ENCODE peak calls at places on chromosomes 2 and 18, in ten cellular contexts. X is choroid plexus epithelial cell, U is GM12865, P is uterus, N is mucosa of descending colon, Q is A549, D is breast epithelium, T is fibroblast of the aortic adventitia, B is hepatocyte, A is mammary epithelial cell. G is an unnamed sample.

GRCh38 chr2:22043784-22044183 is 920.0 kb downstream of the TDRD15 start:
- DNase-seq in X (no peak), U (no peak), P (no peak), N (no peak), Q (no peak), D (no peak), T (no peak), B (no peak), A (no peak), G (no peak)

GRCh38 chr2:192288290-192288689 is 93.6 kb upstream of the TMEFF2 start:
- DNase-seq in X (no peak), U (no peak), P (no peak), N (no peak), Q (no peak), D (no peak), T (no peak), B (peak), A (no peak), G (no peak)

GRCh38 chr2:159797468-159798375 is at the start of gene CD302:
- DNase-seq in X (peak), U (peak), P (peak), N (peak), Q (peak), D (peak), T (peak), B (peak), A (peak), G (no peak)

GRCh38 chr18:47870605-47871004 is 59.9 kb downstream of the SMAD2 start:
- DNase-seq in X (no peak), U (no peak), P (no peak), N (no peak), Q (no peak), D (no peak), T (no peak), B (no peak), A (peak), G (peak)

GRCh38 chr2:27182346-27182745 is 29.5 kb upstream of the ATRAID start:
- DNase-seq in X (peak), U (no peak), P (no peak), N (no peak), Q (no peak), D (no peak), T (peak), B (no peak), A (no peak), G (no peak)

GRCh38 chr18:24023185-24023814 is 8.7 kb downstream of the TTC39C start:
- DNase-seq in X (no peak), U (no peak), P (no peak), N (no peak), Q (peak), D (no peak), T (no peak), B (peak), A (no peak), G (peak)

GRCh38 chr2:222318026-222318711 is 19.4 kb upstream of the PAX3 start:
- DNase-seq in X (peak), U (peak), P (no peak), N (peak), Q (peak), D (no peak), T (peak), B (peak), A (peak), G (peak)

GRCh38 chr2:60499651-60500300 is 53.7 kb downstream of the BCL11A start:
- DNase-seq in X (no peak), U (no peak), P (no peak), N (no peak), Q (no peak), D (no peak), T (no peak), B (no peak), A (peak), G (peak)

GRCh38 chr2:69345434-69345833 is 41.6 kb downstream of the GFPT1 start:
- DNase-seq in X (peak), U (no peak), P (no peak), N (no peak), Q (no peak), D (no peak), T (peak), B (no peak), A (no peak), G (no peak)

GRCh38 chr2:27566628-27567027 is 16.2 kb upstream of the ZNF512 start:
- DNase-seq in X (peak), U (no peak), P (no peak), N (no peak), Q (no peak), D (no peak), T (peak), B (no peak), A (peak), G (peak)

GRCh38 chr2:1835581-1836201 is 91.4 kb upstream of the PXDN start:
- DNase-seq in X (no peak), U (no peak), P (no peak), N (no peak), Q (no peak), D (no peak), T (no peak), B (no peak), A (no peak), G (no peak)

DNA sequence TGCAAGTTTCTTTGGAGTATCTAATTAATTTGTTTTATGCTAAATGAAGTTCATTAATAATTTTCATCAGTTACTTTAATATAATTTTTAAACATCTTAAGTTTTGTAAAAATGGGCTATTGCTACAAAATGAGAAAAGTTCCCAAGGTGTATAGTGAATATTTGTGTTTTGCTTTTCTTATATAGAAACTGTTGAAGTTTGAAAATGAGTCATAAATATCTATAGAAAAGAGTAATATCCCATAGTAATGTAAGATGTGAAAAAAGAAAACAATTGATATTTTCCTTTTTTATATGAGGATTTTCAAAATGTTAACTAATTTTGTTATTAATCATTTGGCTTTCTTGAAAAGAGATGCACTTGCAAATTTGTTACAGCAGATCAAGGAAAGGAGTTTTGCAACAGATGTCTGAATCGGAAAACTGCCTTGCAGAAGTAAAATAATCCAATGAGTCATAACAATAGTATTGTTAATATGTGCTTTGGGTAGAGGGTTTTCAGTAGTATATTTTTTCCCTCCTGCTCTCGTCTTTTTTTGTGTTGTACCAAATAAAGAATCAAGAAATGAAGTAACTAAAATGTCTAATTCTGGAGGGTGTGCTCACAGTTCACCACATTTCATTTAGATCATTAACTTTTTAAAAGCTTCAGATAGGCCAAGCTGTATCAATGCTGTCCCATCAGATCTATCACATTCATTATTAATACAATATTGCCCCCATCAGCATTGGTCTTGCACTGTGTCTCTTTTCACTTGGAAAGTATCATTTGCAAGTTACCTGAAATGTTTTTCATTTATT is 15.5 kb downstream of the DUSP19 start:
- DNase-seq in X (peak), U (peak), P (no peak), N (no peak), Q (no peak), D (no peak), T (peak), B (no peak), A (peak), G (peak)
- TF ChIP-seq CTCF in X (no peak), U (peak), P (no peak), N (no peak), Q (peak), D (no peak), T (no peak), B (peak), A (no peak), G (no peak)

DNA sequence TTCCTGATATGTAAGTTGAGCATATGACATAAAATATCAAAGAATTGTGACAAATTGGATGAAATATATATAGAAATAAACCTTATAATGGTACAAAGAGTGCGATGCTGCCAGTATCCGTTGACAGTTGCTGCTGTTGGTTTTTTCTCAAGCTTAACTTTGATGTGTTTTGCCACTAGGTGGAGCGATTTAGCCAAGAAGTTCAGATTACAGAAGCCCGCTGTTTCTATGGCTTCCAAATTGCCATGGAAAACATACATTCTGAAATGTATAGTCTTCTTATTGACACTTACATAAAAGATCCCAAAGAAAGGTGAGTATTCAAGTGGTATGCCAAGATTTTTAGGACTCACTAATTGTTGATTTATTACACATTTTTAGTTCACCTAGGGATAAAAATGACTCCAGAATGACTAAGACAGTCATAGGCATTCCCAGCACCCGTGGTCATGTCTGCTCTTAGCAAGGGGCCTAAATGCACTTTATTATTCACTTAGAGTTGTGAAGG is 2.1 kb downstream of the RRM2 start:
- DNase-seq in X (peak), U (peak), P (peak), N (no peak), Q (peak), D (no peak), T (peak), B (peak), A (peak), G (peak)
- H3K4me3 ChIP-seq in X (no peak), U (peak), P (no peak), N (no peak), Q (peak), D (no peak), T (no peak), B (no peak), A (peak), G (no peak)

GRCh38 chr2:46847185-46847710 is 68.4 kb downstream of the MCFD2 start:
- DNase-seq in X (peak), U (no peak), P (peak), N (peak), Q (peak), D (peak), T (peak), B (peak), A (peak), G (peak)
- TF ChIP-seq CTCF in X (peak), U (no peak), P (no peak), N (no peak), Q (no peak), D (no peak), T (no peak), B (no peak), A (no peak), G (no peak)

GRCh38 chr2:218995972-218996644 is 2.9 kb upstream of the CRYBA2 start:
- DNase-seq in X (peak), U (peak), P (peak), N (peak), Q (peak), D (peak), T (peak), B (peak), A (peak), G (peak)
- H3K4me3 ChIP-seq in X (peak), U (no peak), P (peak), N (no peak), Q (peak), D (peak), T (peak), B (no peak), A (peak), G (peak)

DNA sequence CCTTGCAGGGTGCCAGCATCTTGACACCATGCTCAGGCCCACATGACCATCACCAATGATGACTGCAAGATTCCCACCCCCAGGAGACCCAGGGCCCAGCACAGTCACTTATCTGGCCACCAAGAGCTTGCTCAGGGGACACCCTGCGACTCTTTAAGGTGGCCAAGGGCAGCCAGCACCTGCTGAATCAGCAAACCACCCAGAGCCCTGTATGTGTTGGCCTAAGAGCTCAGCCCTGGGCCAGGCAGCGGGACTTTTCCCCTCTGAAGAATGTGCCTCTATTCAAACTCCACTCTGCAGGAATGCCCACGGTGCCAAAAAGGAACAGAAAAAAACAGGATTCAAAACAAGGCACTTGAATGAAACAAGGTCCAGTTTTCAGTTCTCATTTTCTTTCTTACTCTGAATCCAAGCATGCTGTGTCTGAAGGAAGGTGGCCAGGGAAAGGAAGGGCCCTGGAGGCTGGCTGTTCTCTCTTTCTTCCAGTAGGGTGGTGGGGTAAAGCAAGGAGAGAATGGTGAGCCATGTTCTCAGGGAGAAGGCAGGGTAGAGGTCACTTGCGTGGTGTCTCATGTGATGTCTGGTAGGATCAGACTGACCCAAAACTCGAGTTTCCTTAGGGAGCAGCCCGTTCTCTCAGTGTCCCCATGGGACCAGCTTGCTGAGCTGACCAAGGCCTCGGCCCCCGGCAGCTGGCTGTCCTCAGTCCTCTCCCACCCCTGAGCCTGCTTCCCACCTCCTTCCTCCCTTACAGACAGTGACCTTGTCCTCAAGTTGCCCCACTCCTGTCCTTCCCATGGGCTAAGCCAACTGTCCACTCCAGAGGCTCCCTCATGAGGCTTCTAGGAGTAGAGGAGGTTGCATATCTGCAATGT is 150.0 kb downstream of the RNF152 start:
- DNase-seq in X (peak), U (no peak), P (peak), N (no peak), Q (no peak), D (no peak), T (no peak), B (no peak), A (no peak), G (no peak)
- TF ChIP-seq CTCF in X (no peak), U (no peak), P (no peak), N (no peak), Q (no peak), D (no peak), T (no peak), B (no peak), A (no peak), G (no peak)

GRCh38 chr2:207143131-207143473 is 22.6 kb downstream of the KLF7 start:
- DNase-seq in X (no peak), U (no peak), P (no peak), N (no peak), Q (no peak), D (no peak), T (no peak), B (no peak), A (no peak), G (no peak)
- H3K4me3 ChIP-seq in X (no peak), U (peak), P (peak), N (no peak), Q (no peak), D (no peak), T (no peak), B (no peak), A (no peak), G (no peak)

DNA sequence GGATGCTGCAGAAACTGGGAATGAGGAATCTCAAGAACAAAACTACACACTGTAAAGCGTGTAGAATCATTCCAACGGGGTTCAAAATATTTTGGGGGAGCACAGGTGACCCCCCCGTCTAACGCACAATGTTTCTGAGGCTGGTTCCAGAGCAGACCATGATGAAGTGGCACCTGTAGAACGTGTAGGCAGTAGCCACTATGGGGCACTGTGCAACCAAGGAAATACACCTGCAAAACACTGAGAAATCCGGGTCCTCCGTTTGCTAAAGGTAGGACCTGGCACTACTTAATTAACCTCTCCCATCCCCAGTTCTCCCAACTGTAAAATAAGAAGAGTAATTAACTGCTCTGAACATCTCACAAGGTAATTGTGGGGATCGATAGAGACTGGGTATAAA is 22.6 kb downstream of the ST6GAL2 start:
- DNase-seq in X (peak), U (no peak), P (no peak), N (no peak), Q (peak), D (no peak), T (no peak), B (peak), A (no peak), G (no peak)
- TF ChIP-seq CTCF in X (peak), U (no peak), P (no peak), N (no peak), Q (peak), D (no peak), T (peak), B (peak), A (no peak), G (peak)

GRCh38 chr2:176075476-176075875 is 8.3 kb downstream of the EVX2 start:
- DNase-seq in X (no peak), U (no peak), P (no peak), N (no peak), Q (no peak), D (no peak), T (no peak), B (peak), A (no peak), G (no peak)
- H3K4me3 ChIP-seq in X (no peak), U (no peak), P (no peak), N (no peak), Q (no peak), D (no peak), T (no peak), B (peak), A (no peak), G (no peak)